ENCODE peak calls at places on chromosomes 11 and 22, in ten cellular contexts. G is CD4-positive, CD25-positive, alpha-beta regulatory T cell; J is adipocyte; H is AG10803; E is ELR; P is kidney tubule cell; V is activated naive CD4-positive, alpha-beta T cell; T is nucleus accumbens; B is uterus; Q is stimulated activated effector memory CD8-positive, alpha-beta T cell treated with anti-CD3 and anti-CD28 coated beads, Interleukin-12 subunit alpha, Interleukin-12 subunit beta, amount 100 ng/mL, for 72 hours. S is an unnamed sample.

GRCh38 chr11:96110302-96110701 is 186.4 kb upstream of the MTMR2 start:
- DNase-seq in G (no peak), J (no peak), H (no peak), E (no peak), P (no peak), V (no peak), T (no peak), B (no peak), Q (no peak), S (no peak)

GRCh38 chr11:88307749-88308425 is 29.6 kb downstream of the CTSC start:
- DNase-seq in G (no peak), J (no peak), H (no peak), E (no peak), P (no peak), V (no peak), T (no peak), B (no peak), Q (no peak), S (no peak)

GRCh38 chr22:39214383-39215069 is 30.3 kb downstream of the PDGFB start:
- DNase-seq in G (no peak), J (peak), H (no peak), E (peak), P (peak), V (no peak), T (no peak), B (no peak), Q (no peak), S (peak)

GRCh38 chr11:88282789-88283188 is 54.7 kb downstream of the CTSC start:
- DNase-seq in G (no peak), J (peak), H (no peak), E (no peak), P (no peak), V (no peak), T (no peak), B (no peak), Q (no peak), S (no peak)

GRCh38 chr11:45925550-45925949 is 3.1 kb downstream of the LARGE2 start:
- DNase-seq in G (no peak), J (no peak), H (no peak), E (no peak), P (no peak), V (no peak), T (no peak), B (no peak), Q (no peak), S (no peak)

GRCh38 chr11:62479631-62480201 is 60.9 kb downstream of the SCGB1A1 start:
- DNase-seq in G (no peak), J (peak), H (no peak), E (no peak), P (no peak), V (no peak), T (no peak), B (peak), Q (no peak), S (peak)

GRCh38 chr22:37657590-37658132 is 862 bp upstream of the PDXP start:
- DNase-seq in G (no peak), J (no peak), H (peak), E (peak), P (peak), V (no peak), T (no peak), B (no peak), Q (no peak), S (peak)

GRCh38 chr11:45756384-45757010 is 48.5 kb upstream of the SLC35C1 start:
- DNase-seq in G (no peak), J (no peak), H (no peak), E (no peak), P (no peak), V (no peak), T (no peak), B (no peak), Q (no peak), S (no peak)

GRCh38 chr22:32281092-32281491 is 25.9 kb upstream of the SLC5A4 start:
- DNase-seq in G (no peak), J (no peak), H (peak), E (peak), P (peak), V (no peak), T (no peak), B (no peak), Q (no peak), S (peak)

GRCh38 chr11:125163431-125164011 is 1.0 kb upstream of the PKNOX2 start:
- DNase-seq in G (no peak), J (no peak), H (no peak), E (no peak), P (no peak), V (no peak), T (no peak), B (no peak), Q (no peak), S (no peak)

GRCh38 chr11:1559103-1559951 is 12.7 kb downstream of the DUSP8 start:
- DNase-seq in G (no peak), J (peak), H (peak), E (peak), P (peak), V (no peak), T (peak), B (peak), Q (no peak), S (peak)

GRCh38 chr11:14012836-14013235 is 50.3 kb downstream of the SPON1 start:
- DNase-seq in G (no peak), J (peak), H (peak), E (peak), P (no peak), V (no peak), T (no peak), B (no peak), Q (no peak), S (peak)

GRCh38 chr11:128928400-128928799 is 14.3 kb downstream of the TP53AIP1 start:
- DNase-seq in G (peak), J (no peak), H (no peak), E (peak), P (peak), V (no peak), T (no peak), B (no peak), Q (no peak), S (peak)

GRCh38 chr11:86174101-86175046 is 70.2 kb upstream of the EED start:
- DNase-seq in G (peak), J (peak), H (peak), E (peak), P (peak), V (no peak), T (no peak), B (peak), Q (no peak), S (peak)

GRCh38 chr22:49240472-49240871 is 587.2 kb downstream of the BRD1 start:
- DNase-seq in G (no peak), J (no peak), H (no peak), E (no peak), P (no peak), V (no peak), T (no peak), B (no peak), Q (peak), S (no peak)

GRCh38 chr11:9170450-9170849 is 79.1 kb upstream of the SCUBE2 start:
- DNase-seq in G (no peak), J (peak), H (peak), E (peak), P (peak), V (no peak), T (no peak), B (no peak), Q (no peak), S (peak)

GRCh38 chr22:19402642-19403191 is 28.8 kb downstream of the HIRA start:
- DNase-seq in G (no peak), J (no peak), H (no peak), E (no peak), P (no peak), V (no peak), T (no peak), B (no peak), Q (no peak), S (no peak)

S was measured in GM23248.